ENCODE peak calls at places on chromosomes 1 and 21, in seven cellular contexts. T is A549, W is AG04450, I is adrenal gland, N is mesothelial cell of epicardium, R is ovary, U is cardiac muscle cell. P is an unnamed sample.

GRCh38 chr1:55146781-55147180 is 68.4 kb downstream of the USP24 start:
- DNase-seq in T (peak), W (no peak), I (peak), N (peak), R (peak), U (no peak), P (no peak)

GRCh38 chr1:236100799-236101198 is 35.9 kb upstream of the NID1 start:
- DNase-seq in T (no peak), W (no peak), I (no peak), N (no peak), R (no peak), U (no peak), P (no peak)

GRCh38 chr1:200034262-200034557 is 6.7 kb downstream of the NR5A2 start:
- DNase-seq in T (no peak), W (no peak), I (no peak), N (no peak), R (no peak), U (no peak), P (no peak)

GRCh38 chr1:179094826-179095225 is 13.0 kb downstream of the TOR3A start:
- DNase-seq in T (no peak), W (no peak), I (no peak), N (no peak), R (no peak), U (no peak), P (no peak)

GRCh38 chr1:1550591-1551432 is 10.4 kb upstream of the TMEM240 start:
- DNase-seq in T (peak), W (no peak), I (no peak), N (no peak), R (no peak), U (peak), P (no peak)

GRCh38 chr1:240888039-240888786 is 276.3 kb upstream of the GREM2 start:
- DNase-seq in T (peak), W (no peak), I (peak), N (peak), R (no peak), U (peak), P (no peak)

GRCh38 chr1:194279975-194280374 is 1093.6 kb upstream of the B3GALT2 start:
- DNase-seq in T (no peak), W (no peak), I (no peak), N (no peak), R (no peak), U (no peak), P (no peak)

GRCh38 chr21:37700641-37701202 is 215.5 kb downstream of the KCNJ6 start:
- DNase-seq in T (peak), W (peak), I (peak), N (no peak), R (no peak), U (peak), P (peak)

GRCh38 chr1:11831945-11832725 is 15.4 kb downstream of the NPPA start:
- DNase-seq in T (no peak), W (no peak), I (no peak), N (no peak), R (no peak), U (no peak), P (no peak)

GRCh38 chr1:243968413-243968812 is 82.7 kb upstream of the ZBTB18 start:
- DNase-seq in T (no peak), W (no peak), I (no peak), N (no peak), R (no peak), U (peak), P (no peak)

GRCh38 chr1:15755643-15756040 is 3.0 kb upstream of the FBLIM1 start:
- DNase-seq in T (no peak), W (no peak), I (no peak), N (no peak), R (no peak), U (no peak), P (no peak)

GRCh38 chr1:38474738-38475623 is 384.6 kb downstream of the RRAGC start:
- DNase-seq in T (no peak), W (no peak), I (no peak), N (peak), R (no peak), U (no peak), P (no peak)

GRCh38 chr1:85230305-85230977 is 29.0 kb downstream of the C1orf52 start:
- DNase-seq in T (peak), W (no peak), I (no peak), N (no peak), R (no peak), U (no peak), P (no peak)

GRCh38 chr1:51518033-51518729 is 885 bp downstream of the EPS15 start:
- DNase-seq in T (peak), W (no peak), I (peak), N (peak), R (peak), U (peak), P (no peak)

GRCh38 chr21:15062566-15062965 is 2.2 kb downstream of the NRIP1 start:
- DNase-seq in T (peak), W (no peak), I (no peak), N (no peak), R (no peak), U (no peak), P (no peak)

GRCh38 chr21:33268736-33269441 is 2.7 kb downstream of the IL10RB start:
- DNase-seq in T (peak), W (no peak), I (no peak), N (no peak), R (peak), U (no peak), P (no peak)

GRCh38 chr21:45379901-45380330 is 25.0 kb upstream of the COL18A1 start:
- DNase-seq in T (no peak), W (no peak), I (no peak), N (no peak), R (no peak), U (no peak), P (no peak)

GRCh38 chr1:82227696-82228095 is 427.0 kb downstream of the ADGRL2 start:
- DNase-seq in T (no peak), W (no peak), I (no peak), N (no peak), R (no peak), U (no peak), P (no peak)

GRCh38 chr1:8213136-8213535 is 104.8 kb upstream of the SLC45A1 start:
- DNase-seq in T (no peak), W (no peak), I (no peak), N (no peak), R (no peak), U (no peak), P (no peak)

GRCh38 chr21:46063734-46064680 is 33.9 kb upstream of the COL6A2 start:
- DNase-seq in T (no peak), W (no peak), I (peak), N (no peak), R (peak), U (no peak), P (no peak)

GRCh38 chr1:84724128-84724860 is 34.0 kb upstream of the SSX2IP start:
- DNase-seq in T (peak), W (no peak), I (peak), N (no peak), R (no peak), U (no peak), P (no peak)

GRCh38 chr21:32378956-32379355 is 13.9 kb downstream of the URB1 start:
- DNase-seq in T (no peak), W (no peak), I (no peak), N (no peak), R (no peak), U (no peak), P (no peak)

GRCh38 chr1:23613191-23614126 is 54.2 kb upstream of the ID3 start:
- DNase-seq in T (no peak), W (no peak), I (no peak), N (no peak), R (no peak), U (no peak), P (no peak)

GRCh38 chr21:46298083-46298412 is 11.9 kb downstream of the YBEY start:
- DNase-seq in T (no peak), W (no peak), I (no peak), N (no peak), R (no peak), U (no peak), P (no peak)

GRCh38 chr1:210633140-210633539 is 304.4 kb downstream of the HHAT start:
- DNase-seq in T (no peak), W (no peak), I (no peak), N (no peak), R (no peak), U (no peak), P (no peak)

GRCh38 chr1:165369255-165369848 is 12.8 kb upstream of the LMX1A start:
- DNase-seq in T (peak), W (no peak), I (peak), N (peak), R (peak), U (peak), P (no peak)

GRCh38 chr21:29360799-29361765 is 62.4 kb downstream of the BACH1 start:
- DNase-seq in T (peak), W (no peak), I (no peak), N (no peak), R (no peak), U (no peak), P (no peak)

GRCh38 chr1:149843302-149844041 is 55.9 kb upstream of the BOLA1 start:
- DNase-seq in T (no peak), W (no peak), I (peak), N (no peak), R (no peak), U (peak), P (no peak)

GRCh38 chr1:112961072-112961471 is 5.1 kb upstream of the SLC16A1 start:
- DNase-seq in T (no peak), W (no peak), I (no peak), N (no peak), R (no peak), U (no peak), P (no peak)

GRCh38 chr1:59743324-59744108 is 71.2 kb upstream of the HOOK1 start:
- DNase-seq in T (no peak), W (no peak), I (no peak), N (no peak), R (no peak), U (peak), P (no peak)

GRCh38 chr1:16181887-16182719 is 26.2 kb upstream of the EPHA2 start:
- DNase-seq in T (peak), W (peak), I (peak), N (peak), R (peak), U (peak), P (peak)

GRCh38 chr1:8232036-8232757 is 85.7 kb upstream of the SLC45A1 start:
- DNase-seq in T (no peak), W (no peak), I (peak), N (no peak), R (no peak), U (no peak), P (no peak)

GRCh38 chr1:83766182-83766825 is 232.6 kb downstream of the TTLL7 start:
- DNase-seq in T (no peak), W (no peak), I (no peak), N (no peak), R (no peak), U (no peak), P (no peak)

DNA sequence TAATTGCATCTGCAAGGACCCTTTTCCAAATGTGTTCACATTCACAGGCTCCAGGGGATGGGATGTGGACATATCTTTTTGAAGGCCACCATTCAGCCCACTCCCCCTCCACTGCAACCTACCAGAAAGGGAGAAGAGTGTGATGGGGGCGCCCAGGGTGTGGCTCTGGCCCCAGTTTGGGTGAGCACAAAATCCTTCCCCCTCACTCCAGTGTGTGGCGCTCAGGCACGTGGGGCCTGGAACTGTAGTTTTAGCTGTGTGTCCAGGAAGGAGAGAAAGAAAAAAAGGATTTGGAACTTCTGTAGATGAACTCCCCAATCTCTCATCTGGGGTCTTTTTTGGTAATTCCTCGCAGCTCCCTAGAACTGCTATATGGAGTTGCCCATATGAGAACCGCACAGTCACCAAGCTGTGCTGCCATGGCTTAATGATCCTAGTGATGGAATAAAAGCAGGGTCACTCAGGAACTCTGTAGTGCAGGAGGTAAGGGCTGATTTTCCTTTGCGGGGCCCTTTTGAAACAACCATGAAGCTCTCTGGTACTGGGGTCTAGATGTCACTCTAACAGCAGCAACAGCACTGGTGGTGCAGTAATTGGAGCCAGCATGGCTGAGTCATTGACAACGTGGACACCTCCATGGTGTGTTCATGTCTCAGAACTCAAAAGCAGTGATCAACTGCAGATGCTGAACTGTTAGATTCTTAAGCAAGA is 17.0 kb downstream of the AGT start:
- DNase-seq in T (no peak), W (no peak), I (no peak), N (no peak), R (no peak), U (no peak), P (no peak)
- TF ChIP-seq CTCF in T (no peak), W (no peak), I (no peak), N (no peak), R (no peak), U (no peak), P (no peak)

DNA sequence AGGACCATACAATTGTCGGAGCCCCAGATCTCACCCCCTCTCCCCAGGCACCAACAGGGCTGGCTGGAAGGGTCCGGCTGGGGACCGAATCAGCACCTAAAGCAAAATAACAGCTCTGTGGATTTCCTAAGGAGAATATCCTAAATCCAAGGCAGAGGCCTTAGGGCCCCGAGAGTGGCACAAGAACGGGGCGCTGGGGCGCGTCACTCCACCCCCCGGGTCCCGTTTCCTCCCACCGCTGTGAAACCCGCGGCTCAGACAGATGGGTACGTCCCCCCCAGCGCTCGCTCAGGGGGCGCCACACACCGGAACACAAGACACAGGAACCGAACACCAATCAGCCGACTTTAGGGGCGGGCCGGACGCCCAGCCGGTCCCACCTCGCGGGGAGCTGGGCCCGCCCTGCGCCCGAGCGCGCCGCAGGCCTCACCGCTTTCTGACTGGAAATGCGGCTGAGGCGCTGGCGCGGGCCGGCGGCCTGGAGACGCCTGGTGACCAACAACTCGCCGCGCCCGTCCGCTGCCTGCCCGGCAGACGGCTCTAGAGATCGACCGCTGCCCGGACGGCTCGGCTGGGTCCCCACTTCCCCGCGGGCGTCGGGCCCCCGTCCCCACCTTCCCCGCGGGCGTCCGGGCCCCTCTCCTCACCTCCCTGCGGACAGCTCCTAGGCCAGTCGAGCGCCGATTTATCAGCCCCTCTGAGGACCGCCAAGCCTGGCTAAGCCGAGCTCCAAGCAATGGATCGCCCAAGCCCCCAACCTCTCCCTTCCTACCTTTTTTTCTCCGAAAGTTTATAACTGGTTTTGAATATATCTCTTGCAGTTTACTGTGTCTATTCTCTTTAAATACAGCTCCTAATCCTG is at the start of gene HFM1:
- DNase-seq in T (peak), W (no peak), I (peak), N (peak), R (peak), U (peak), P (peak)
- TF ChIP-seq CTCF in T (no peak), W (no peak), I (no peak), N (no peak), R (no peak), U (peak), P (no peak)

GRCh38 chr21:36579898-36580297 is 100.0 kb upstream of the CLDN14 start:
- DNase-seq in T (peak), W (no peak), I (no peak), N (no peak), R (no peak), U (no peak), P (no peak)

GRCh38 chr21:36583591-36583990 is 103.7 kb upstream of the CLDN14 start:
- DNase-seq in T (no peak), W (no peak), I (no peak), N (no peak), R (no peak), U (no peak), P (no peak)

GRCh38 chr21:36587388-36587787 is 107.5 kb upstream of the CLDN14 start:
- DNase-seq in T (peak), W (no peak), I (no peak), N (no peak), R (no peak), U (no peak), P (no peak)

GRCh38 chr21:36589352-36589971 is 109.5 kb upstream of the SIM2 start:
- DNase-seq in T (peak), W (no peak), I (peak), N (no peak), R (no peak), U (no peak), P (peak)

DNA sequence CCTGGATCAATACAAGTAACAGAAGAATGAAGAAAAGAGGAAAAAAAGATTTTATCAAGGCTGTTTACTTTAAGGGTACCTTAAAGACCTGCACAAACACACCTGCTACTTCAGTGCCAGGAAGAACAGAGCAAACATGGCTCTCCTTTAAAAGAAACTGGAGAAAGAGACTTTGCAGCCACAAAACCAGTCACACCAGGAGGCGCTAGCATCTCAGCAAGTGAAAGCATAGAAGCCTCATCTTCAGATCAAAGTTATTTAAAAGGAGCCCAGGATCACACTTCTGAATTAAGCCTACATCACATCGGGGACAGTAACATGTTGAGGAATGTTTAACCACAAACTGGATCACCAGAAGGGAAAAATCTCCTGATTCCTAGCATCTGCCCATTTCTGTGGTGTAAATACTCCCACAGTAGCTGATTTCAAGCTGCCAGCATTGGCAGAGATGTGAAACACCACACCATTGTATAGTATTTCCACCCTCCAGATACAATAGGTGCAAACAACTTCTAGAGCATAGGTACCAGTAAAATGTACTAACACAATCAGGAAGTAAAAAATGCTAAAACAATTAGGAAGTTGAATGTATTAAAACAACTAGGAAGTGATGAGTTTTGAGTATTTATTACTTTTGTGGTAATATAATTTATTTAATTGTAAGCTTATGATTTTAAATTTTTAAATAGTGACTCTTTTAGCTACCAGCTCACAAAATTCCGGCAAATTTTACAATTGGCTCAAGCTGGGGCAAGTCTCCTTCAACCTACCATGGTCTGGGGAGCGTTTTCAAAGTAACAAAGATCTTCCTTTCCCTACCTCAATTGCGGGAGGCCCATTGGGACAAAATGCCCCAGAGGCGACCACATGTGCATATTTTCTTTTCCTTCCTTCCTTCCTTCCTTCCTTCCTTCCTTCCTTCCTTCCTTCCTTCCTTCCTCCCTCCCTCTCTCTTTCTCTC is 105.3 kb upstream of the CLDN14 start:
- DNase-seq in T (peak), W (no peak), I (no peak), N (no peak), R (no peak), U (no peak), P (no peak)
- TF ChIP-seq CTCF in T (no peak), W (no peak), I (no peak), N (no peak), R (no peak), U (peak), P (no peak)

GRCh38 chr1:207649865-207650580 is 5.1 kb downstream of the CR1L start:
- DNase-seq in T (no peak), W (no peak), I (no peak), N (no peak), R (no peak), U (no peak), P (no peak)

GRCh38 chr1:207658408-207658807 is 13.5 kb downstream of the CR1L start:
- DNase-seq in T (no peak), W (no peak), I (no peak), N (no peak), R (no peak), U (no peak), P (no peak)

GRCh38 chr1:207658904-207659485 is 14.1 kb downstream of the CR1L start:
- DNase-seq in T (no peak), W (no peak), I (no peak), N (no peak), R (no peak), U (no peak), P (no peak)

GRCh38 chr1:207651583-207651982 is 6.7 kb downstream of the CR1L start:
- DNase-seq in T (no peak), W (no peak), I (no peak), N (no peak), R (no peak), U (no peak), P (no peak)

GRCh38 chr1:207654320-207654719 is 9.4 kb downstream of the CR1L start:
- DNase-seq in T (peak), W (no peak), I (no peak), N (no peak), R (no peak), U (no peak), P (no peak)
- TF ChIP-seq CTCF in T (peak), W (peak), I (no peak), N (peak), R (no peak), U (peak), P (peak)

P was measured in AG09319.